ENCODE peak calls at places on chromosomes 1 and 21, in four cellular contexts. P is fibroblast of lung, I is bronchial epithelial cell, Q is NB4. B is an unnamed sample.

GRCh38 chr21:34530264-34530663 is 18.3 kb upstream of the KCNE1 start:
- DNase-seq in P (peak; percentile 44), Q (no peak), I (no peak), B (no peak)

GRCh38 chr1:117586747-117587478 is 18.9 kb upstream of the TENT5C start:
- DNase-seq in I (no peak), Q (no peak), P (no peak), B (no peak)

GRCh38 chr21:34734696-34735095 is 65.9 kb downstream of the CLIC6 start:
- DNase-seq in I (peak; percentile 84), Q (peak; percentile 15), P (no peak), B (no peak)

GRCh38 chr1:33270379-33270778 is 14.1 kb downstream of the ZNF362 start:
- DNase-seq in P (no peak), I (no peak), Q (no peak), B (no peak)

GRCh38 chr1:167651161-167651693 is 21.2 kb downstream of the RCSD1 start:
- DNase-seq in P (no peak), Q (no peak), I (no peak), B (no peak)

GRCh38 chr1:55061000-55061705 is 21.8 kb downstream of the PCSK9 start:
- DNase-seq in I (no peak), P (no peak), Q (no peak), B (no peak)

GRCh38 chr1:117607471-117607870 is 1.6 kb downstream of the TENT5C start:
- DNase-seq in P (no peak), I (peak; percentile 18), Q (peak; percentile 93), B (no peak)

GRCh38 chr1:905071-905749 is 18.5 kb upstream of the SAMD11 start:
- DNase-seq in Q (peak; percentile 87), P (peak; percentile 21), I (no peak), B (no peak)

GRCh38 chr1:54583307-54583686 is 35.3 kb downstream of the ACOT11 start:
- DNase-seq in I (no peak), P (no peak), Q (no peak), B (no peak)

GRCh38 chr1:41902125-41902524 is 16.6 kb downstream of the HIVEP3 start:
- DNase-seq in Q (no peak), I (peak; percentile 37), P (peak; percentile 43), B (no peak)

GRCh38 chr21:35559128-35559831 is 501.0 kb downstream of the SETD4 start:
- DNase-seq in P (peak; percentile 96), I (peak; percentile 12), Q (no peak), B (peak; percentile 90)

DNA sequence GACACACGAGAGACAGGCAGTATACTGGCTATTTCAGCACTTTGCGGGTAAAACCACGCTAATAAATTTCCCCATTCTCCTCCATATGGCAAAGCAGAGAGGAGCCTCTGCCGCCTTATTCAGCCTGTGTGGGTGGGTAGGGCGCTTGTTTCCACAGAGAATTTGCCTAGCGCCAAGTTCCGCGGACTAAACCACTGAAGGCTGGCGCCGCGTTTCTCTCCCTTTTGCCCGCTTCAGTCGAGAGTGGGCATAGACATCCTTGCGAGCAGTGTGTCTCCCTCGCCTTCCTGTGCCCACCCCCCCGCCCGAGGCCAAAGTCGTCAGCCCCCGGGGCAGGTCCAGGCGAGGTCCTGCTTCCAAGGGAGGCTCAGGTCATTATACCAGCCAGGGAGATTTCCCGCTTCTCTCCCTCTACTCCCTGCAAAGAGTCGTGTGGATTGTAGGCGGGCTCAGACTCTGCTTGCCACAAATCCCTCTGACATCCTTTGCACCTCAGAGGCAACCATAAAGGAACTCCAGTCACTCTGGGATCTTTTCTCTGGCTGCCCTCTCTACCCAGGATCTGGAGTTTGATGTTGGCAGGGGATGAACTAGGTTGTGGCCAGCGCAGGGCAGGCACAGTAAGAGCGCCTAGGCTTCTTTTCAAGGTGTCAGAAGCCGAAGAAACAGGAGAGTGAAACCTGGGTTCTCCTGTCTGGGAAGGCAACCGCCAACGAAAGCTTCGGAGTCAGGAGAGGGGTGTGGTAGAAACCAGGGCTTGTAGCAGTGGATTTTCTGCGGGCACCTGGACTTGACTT is 8.8 kb downstream of the HLX start:
- DNase-seq in P (no peak), Q (peak; percentile 54), I (no peak), B (no peak)
- H3K4me3 ChIP-seq in P (no peak overlapping the region), Q (no peak overlapping the region), I (no peak overlapping the region), B (no peak overlapping the region)

DNA sequence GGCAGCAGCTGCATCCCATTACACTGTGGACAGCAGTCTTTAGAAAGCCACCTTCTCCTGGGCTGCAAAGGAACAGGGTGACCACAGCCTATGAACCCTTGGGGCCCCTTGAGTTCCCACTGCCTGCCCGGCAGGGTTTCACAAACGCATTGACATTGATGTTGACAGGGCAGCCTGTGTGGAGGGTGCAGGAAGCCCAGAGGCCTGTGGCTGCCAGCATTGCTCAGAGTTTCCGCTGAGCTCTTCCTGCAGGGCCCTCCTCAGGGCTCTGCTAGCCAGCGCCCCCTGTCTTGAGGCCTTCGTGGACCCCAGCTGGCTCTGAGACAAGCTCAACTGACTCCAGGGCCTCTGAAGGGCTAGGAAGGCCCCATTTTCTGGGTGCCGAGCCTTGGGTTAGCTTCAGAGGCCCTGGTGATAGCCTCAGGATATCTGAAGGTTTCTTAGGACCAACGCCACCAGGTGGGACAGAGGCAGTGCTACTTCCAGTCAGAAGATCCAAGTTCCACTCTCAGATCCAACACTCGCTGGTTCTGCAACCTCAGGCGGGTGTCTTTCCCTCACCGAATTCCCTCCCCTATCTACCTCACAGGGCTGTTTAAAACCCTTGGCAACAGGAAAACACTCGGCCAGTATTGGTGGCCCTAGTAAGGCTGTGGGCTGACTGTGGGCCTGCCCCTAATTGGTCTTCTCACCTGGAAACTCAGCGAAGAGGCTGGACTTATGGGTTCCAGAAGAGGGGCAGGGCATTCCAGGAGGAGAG is 27.2 kb upstream of the EPS8L3 start:
- DNase-seq in Q (peak; percentile 98), P (peak; percentile 42), I (no peak), B (no peak)
- TF ChIP-seq CTCF in Q (peak; percentile 81), P (peak; percentile 32), I (no peak), B (peak; percentile 32)

GRCh38 chr1:203324103-203325003 is 19.0 kb downstream of the BTG2 start:
- DNase-seq in P (no peak), Q (peak; percentile 24), I (no peak), B (no peak)

GRCh38 chr1:203321273-203322052 is 16.1 kb downstream of the BTG2 start:
- DNase-seq in P (no peak), Q (no peak), I (no peak), B (no peak)

GRCh38 chr1:203320546-203321272 is 15.4 kb downstream of the BTG2 start:
- DNase-seq in Q (peak; percentile 90), P (no peak), I (peak; percentile 76), B (no peak)

GRCh38 chr1:203323587-203323986 is 18.3 kb downstream of the BTG2 start:
- DNase-seq in I (no peak), Q (no peak), P (no peak), B (no peak)

DNA sequence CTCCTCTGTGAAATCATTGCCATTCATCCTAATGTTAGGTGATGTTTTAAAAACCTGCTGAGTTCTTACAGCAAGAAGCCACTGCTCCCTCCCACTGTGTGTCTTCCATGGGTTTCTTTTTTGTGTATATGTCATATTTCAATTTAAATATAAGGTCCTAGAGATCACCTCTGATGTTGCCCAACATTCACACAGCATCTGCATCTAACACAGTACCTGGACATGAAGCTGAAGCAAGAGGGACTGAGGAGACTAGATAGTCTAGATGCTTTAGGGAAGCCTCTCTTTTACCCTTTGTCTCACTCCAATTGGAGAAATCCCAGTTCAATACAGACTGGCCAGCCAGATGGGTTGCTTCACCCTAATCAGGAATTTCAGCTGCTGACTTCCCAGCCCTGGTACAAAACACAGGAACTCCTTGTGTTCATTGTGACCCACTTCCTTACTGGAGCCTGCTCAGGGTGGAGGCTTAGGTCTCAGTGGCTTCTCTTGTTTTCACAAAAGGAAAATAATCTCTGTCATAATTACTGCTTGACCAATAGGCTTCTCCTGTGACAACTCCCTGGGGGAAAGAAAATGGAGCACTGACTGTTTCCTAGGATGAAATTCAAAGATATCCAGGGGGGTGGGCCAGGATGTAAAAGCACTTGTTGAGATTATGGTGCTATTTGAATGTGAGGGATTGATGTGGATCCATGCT is 17.3 kb downstream of the BTG2 start:
- DNase-seq in I (no peak), P (no peak), Q (no peak), B (no peak)
- H3K4me3 ChIP-seq in I (no peak overlapping the region), P (no peak overlapping the region), Q (no peak overlapping the region), B (no peak overlapping the region)

DNA sequence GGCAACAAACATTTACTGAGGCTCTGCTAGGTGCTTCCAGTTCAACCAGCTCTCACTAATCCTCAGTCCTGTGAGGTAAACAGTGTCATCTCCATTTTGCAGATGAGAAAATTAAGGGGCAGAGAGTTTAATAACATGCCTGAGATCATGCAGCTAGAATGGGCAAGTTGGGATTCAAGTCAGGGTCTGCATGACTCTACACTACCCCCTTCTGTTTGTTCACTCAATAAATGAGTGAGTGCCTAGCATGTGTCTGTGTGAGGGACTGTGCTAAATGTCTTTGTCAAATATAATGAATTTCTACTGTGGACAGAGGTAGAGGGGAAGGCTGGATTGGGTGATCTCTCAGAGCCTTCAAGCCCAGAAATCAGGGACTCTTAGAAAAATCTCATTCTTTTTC is 4.5 kb downstream of the PEF1 start:
- DNase-seq in P (no peak), Q (no peak), I (no peak), B (no peak)
- TF ChIP-seq CTCF in P (no peak), Q (no peak), I (no peak), B (no peak)

GRCh38 chr1:228274452-228275153 is 66.8 kb downstream of the OBSCN start:
- DNase-seq in I (no peak), P (no peak), Q (no peak), B (no peak)

GRCh38 chr1:228273720-228274451 is 66.0 kb downstream of the OBSCN start:
- DNase-seq in Q (no peak), I (no peak), P (no peak), B (no peak)

GRCh38 chr1:228275435-228276342 is 67.8 kb downstream of the OBSCN start:
- DNase-seq in I (peak; percentile 77), P (peak; percentile 78), Q (peak; percentile 79), B (peak; percentile 35)

GRCh38 chr1:228276361-228276831 is 68.6 kb downstream of the OBSCN start:
- DNase-seq in P (no peak), I (no peak), Q (no peak), B (no peak)

GRCh38 chr1:228275154-228275434 is 67.2 kb downstream of the OBSCN start:
- DNase-seq in I (no peak), P (no peak), Q (no peak), B (no peak)
- H3K4me3 ChIP-seq in I (peak overlapping the region; percentile 38), P (peak overlapping the region; percentile 55), Q (no peak overlapping the region), B (peak overlapping the region; percentile 67)

DNA sequence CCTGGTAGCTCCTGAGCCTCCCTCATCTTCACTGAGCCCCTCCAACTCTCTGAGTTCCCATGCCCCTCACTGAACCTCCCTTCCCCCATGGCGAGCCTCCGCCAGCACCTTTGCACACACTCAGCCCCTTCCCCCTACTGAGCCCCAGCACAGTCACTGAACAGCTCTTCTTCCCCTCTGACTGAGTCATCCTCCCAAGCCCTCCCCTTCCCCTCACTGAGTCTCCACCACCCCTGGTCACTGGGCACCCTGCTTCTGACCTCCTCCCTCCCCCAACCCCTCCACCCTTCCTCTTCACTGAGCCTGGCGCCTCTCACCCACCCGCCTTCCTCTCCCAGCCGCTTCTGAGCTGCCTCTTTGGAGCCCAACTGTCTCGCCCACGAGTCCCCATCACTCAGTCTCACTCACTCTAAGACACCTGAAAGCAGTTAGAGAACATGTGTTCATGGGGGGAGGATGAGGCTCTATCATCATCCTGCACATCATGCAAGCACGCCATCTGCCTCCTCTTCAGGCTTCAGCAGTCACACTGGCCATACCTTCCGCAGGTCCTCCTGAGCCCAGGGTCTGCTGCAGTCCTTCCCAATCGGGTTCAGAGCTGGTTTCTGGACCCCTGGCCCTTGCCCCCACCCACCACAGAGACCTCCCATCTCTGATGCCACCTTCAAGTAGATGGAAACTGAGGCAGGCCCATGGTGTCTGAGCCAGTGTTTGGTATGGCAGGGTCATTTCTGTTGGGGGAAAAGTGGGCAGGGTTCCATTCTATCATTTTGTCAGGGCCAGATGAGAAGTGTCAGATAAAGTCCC is 2.0 kb upstream of the TRNP1 start:
- DNase-seq in P (peak; percentile 83), Q (peak; percentile 80), I (no peak), B (no peak)
- TF ChIP-seq CTCF in P (peak; percentile 17), Q (no peak), I (no peak), B (no peak)